ENCODE peak calls at places on chromosomes 3 and 15, in six cellular contexts. Z is H1, K is HCT116, N is HepG2, E is K562, B is GM12878. D is an unnamed sample.

GRCh38 chr15:66840615-66841014 is 138.6 kb downstream of the SMAD6 start:
- DNase-seq in E (no peak), B (no peak), K (no peak), Z (no peak), N (no peak), D (no peak)

GRCh38 chr15:82900511-82900910 is 52.0 kb downstream of the HOMER2 start:
- DNase-seq in Z (no peak), B (no peak), K (no peak), E (no peak), N (no peak), D (no peak)

GRCh38 chr3:187136936-187137335 is 2.4 kb downstream of the RPL39L start:
- DNase-seq in E (no peak), B (no peak), Z (no peak), N (no peak), K (peak; percentile 40), D (no peak)

GRCh38 chr15:89165677-89166076 is 55.7 kb downstream of the RLBP1 start:
- DNase-seq in K (no peak), B (no peak), N (peak; percentile 53), E (no peak), Z (no peak), D (no peak)

GRCh38 chr3:141103067-141103466 is 51.9 kb downstream of the SPSB4 start:
- DNase-seq in E (no peak), K (no peak), N (no peak), B (no peak), Z (no peak), D (no peak)

GRCh38 chr15:69415381-69415780 is 1.2 kb downstream of the KIF23 start:
- DNase-seq in N (no peak), K (no peak), Z (no peak), E (no peak), B (no peak), D (no peak)

GRCh38 chr3:14988988-14989394 is 41.6 kb downstream of the NR2C2 start:
- DNase-seq in Z (peak; percentile 5), B (peak; percentile 87), E (peak; percentile 40), N (peak; percentile 26), K (peak; percentile 22), D (peak; percentile 26)

GRCh38 chr15:91422704-91423254 is 322.7 kb downstream of the SV2B start:
- DNase-seq in Z (no peak), E (no peak), N (no peak), B (no peak), K (no peak), D (no peak)

GRCh38 chr3:16884748-16885587 is at the start of gene PLCL2:
- DNase-seq in K (no peak), N (no peak), Z (no peak), E (peak; percentile 57), B (no peak), D (peak; percentile 6)

GRCh38 chr3:50552598-50552997 is 14.9 kb downstream of the C3orf18 start:
- DNase-seq in K (no peak), N (no peak), B (no peak), E (no peak), Z (no peak), D (no peak)

GRCh38 chr3:196987022-196987421 is 18.4 kb upstream of the PIGZ start:
- DNase-seq in N (no peak), K (no peak), B (no peak), E (no peak), Z (no peak), D (no peak)

GRCh38 chr15:84570164-84570692 is 30.6 kb upstream of the ZSCAN2 start:
- DNase-seq in B (no peak), N (no peak), K (no peak), Z (no peak), E (peak; percentile 64), D (peak; percentile 25)

GRCh38 chr15:24848050-24848449 is 106.7 kb upstream of the SNRPN start:
- DNase-seq in N (no peak), Z (no peak), E (no peak), K (no peak), B (no peak), D (no peak)

GRCh38 chr3:188090626-188091309 is 63.2 kb upstream of the LPP start:
- DNase-seq in N (no peak), B (no peak), Z (no peak), K (no peak), E (no peak), D (no peak)

GRCh38 chr3:34599595-34599994 is 801.2 kb downstream of the PDCD6IP start:
- DNase-seq in K (no peak), B (no peak), N (no peak), Z (no peak), E (no peak), D (no peak)

GRCh38 chr15:64683378-64683777 is 92.0 kb downstream of the RBPMS2 start:
- DNase-seq in B (no peak), K (no peak), N (no peak), Z (no peak), E (no peak), D (no peak)

GRCh38 chr3:18098960-18099587 is 326.1 kb downstream of the SATB1 start:
- DNase-seq in N (no peak), K (peak; percentile 99), B (no peak), Z (peak; percentile 71), E (no peak), D (no peak)

GRCh38 chr15:29337156-29337959 is 67.7 kb upstream of the NSMCE3 start:
- DNase-seq in K (no peak), N (no peak), Z (no peak), E (no peak), B (no peak), D (no peak)

GRCh38 chr3:194640829-194641228 is 7.6 kb upstream of the TMEM44 start:
- DNase-seq in Z (no peak), E (no peak), B (no peak), N (peak; percentile 46), K (peak; percentile 8), D (no peak)

GRCh38 chr3:66073464-66074141 is 34.9 kb upstream of the MAGI1 start:
- DNase-seq in B (no peak), E (no peak), Z (no peak), N (peak; percentile 88), K (no peak), D (peak; percentile 39)

GRCh38 chr3:55910543-55910942 is 423.4 kb upstream of the WNT5A start:
- DNase-seq in Z (no peak), K (no peak), N (no peak), B (no peak), E (no peak), D (no peak)

GRCh38 chr3:134737520-134737919 is 57.5 kb upstream of the EPHB1 start:
- DNase-seq in K (no peak), B (no peak), N (no peak), Z (no peak), E (no peak), D (no peak)

GRCh38 chr15:35696767-35697231 is 150.8 kb upstream of the DPH6 start:
- DNase-seq in B (no peak), N (peak; percentile 15), Z (no peak), K (peak; percentile 7), E (peak; percentile 24), D (no peak)

GRCh38 chr3:53716998-53717397 is 129.2 kb downstream of the CHDH start:
- DNase-seq in K (no peak), B (no peak), N (no peak), E (no peak), Z (no peak), D (no peak)

GRCh38 chr3:60917136-60917535 is 334.1 kb downstream of the FHIT start:
- DNase-seq in B (no peak), E (no peak), Z (no peak), K (no peak), N (no peak), D (no peak)

GRCh38 chr3:60913474-60913873 is 337.8 kb downstream of the FHIT start:
- DNase-seq in Z (no peak), B (no peak), E (no peak), N (no peak), K (no peak), D (no peak)

GRCh38 chr3:60920519-60920918 is 330.7 kb downstream of the FHIT start:
- DNase-seq in E (no peak), Z (no peak), B (no peak), N (no peak), K (no peak), D (no peak)

GRCh38 chr3:60919296-60919695 is 332.0 kb downstream of the FHIT start:
- DNase-seq in N (no peak), K (no peak), E (no peak), B (no peak), Z (no peak), D (no peak)
- TF ChIP-seq JUND in N (no peak), K (no peak), E (no peak), B (no peak), Z (no peak), D (no peak)

GRCh38 chr3:100080573-100080972 is 33.7 kb downstream of the FILIP1L start:
- DNase-seq in K (no peak), N (peak; percentile 38), Z (no peak), E (no peak), B (no peak), D (no peak)
- TF ChIP-seq JUND in K (no peak), N (no peak), Z (no peak), E (no peak), B (no peak), D (no peak)

GRCh38 chr3:130850846-130851245 is 43.0 kb upstream of the ATP2C1 start:
- DNase-seq in N (no peak), E (no peak), Z (no peak), K (no peak), B (no peak), D (peak; percentile 49)
- TF ChIP-seq JUND in N (no peak), E (no peak), Z (no peak), K (no peak), B (no peak), D (no peak)

GRCh38 chr3:79864077-79864476 is 96.3 kb upstream of the ROBO1 start:
- DNase-seq in E (no peak), B (no peak), N (no peak), K (no peak), Z (no peak), D (no peak)
- TF ChIP-seq JUND in E (no peak), B (no peak), N (no peak), K (no peak), Z (no peak), D (no peak)

GRCh38 chr3:99213019-99213418 is 311.5 kb upstream of the DCBLD2 start:
- DNase-seq in K (no peak), E (no peak), N (no peak), Z (no peak), B (no peak), D (no peak)
- TF ChIP-seq JUND in K (no peak), E (no peak), N (no peak), Z (no peak), B (no peak), D (no peak)

DNA sequence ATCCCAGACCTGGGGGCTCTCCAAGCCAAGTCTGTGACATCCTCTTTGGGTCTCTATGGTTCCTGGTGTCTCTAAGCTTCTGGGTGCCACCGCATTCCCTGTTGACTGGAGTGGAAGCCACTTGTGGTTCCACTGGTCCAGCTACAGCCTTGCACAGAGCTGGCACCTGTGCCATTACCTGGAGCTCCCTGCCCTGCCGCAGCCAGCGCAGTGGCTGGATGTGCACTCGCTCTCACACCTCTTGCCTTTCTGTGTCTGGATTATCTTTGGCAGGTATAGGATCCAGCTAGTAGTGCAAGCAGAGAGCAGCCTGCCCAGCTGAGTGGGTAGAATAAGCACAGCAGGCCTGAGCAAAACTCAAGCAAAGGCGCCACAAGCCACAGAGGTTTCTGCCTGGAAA is 1635.5 kb downstream of the OTOL1 start:
- DNase-seq in B (no peak), E (no peak), N (no peak), Z (no peak), K (no peak), D (no peak)
- TF ChIP-seq JUND in B (no peak), E (no peak), N (no peak), Z (no peak), K (no peak), D (no peak)

D was measured in T47D.